ENCODE peak calls at places on chromosomes 16 and 17, in eight cellular contexts. W, I, V, O, E, S, C and H are unnamed samples.

GRCh38 chr16:57903656-57904055 is 67.3 kb downstream of the CNGB1 start:
- DNase-seq in S (no peak), E (no peak), C (no peak), W (no peak), V (no peak), O (no peak), I (no peak), H (no peak)

GRCh38 chr16:79639576-79640311 is 39.2 kb upstream of the MAF start:
- DNase-seq in W (no peak), E (no peak), C (no peak), I (no peak), O (peak), S (no peak), V (no peak), H (no peak)

GRCh38 chr17:74566132-74566753 is 1.1 kb downstream of the CD300H start:
- DNase-seq in V (no peak), W (no peak), S (no peak), C (no peak), I (peak), E (peak), O (peak), H (peak)

GRCh38 chr17:12666718-12667117 is 1.0 kb downstream of the MYOCD start:
- DNase-seq in O (no peak), V (no peak), S (no peak), W (no peak), I (no peak), E (no peak), C (no peak), H (no peak)

GRCh38 chr16:1691956-1692355 is 13.9 kb downstream of the JPT2 start:
- DNase-seq in C (no peak), S (no peak), E (no peak), I (no peak), V (peak), W (no peak), O (no peak), H (no peak)

GRCh38 chr16:89193021-89193575 is 7.2 kb downstream of the SLC22A31 start:
- DNase-seq in I (peak), W (peak), O (peak), C (no peak), E (peak), S (no peak), V (peak), H (peak)

GRCh38 chr16:19488213-19488640 is 33.7 kb downstream of the GDE1 start:
- DNase-seq in E (no peak), V (no peak), I (no peak), C (no peak), O (no peak), S (no peak), W (no peak), H (no peak)

GRCh38 chr17:5042152-5043022 is 7.2 kb upstream of the SLC52A1 start:
- DNase-seq in E (no peak), V (no peak), I (no peak), S (no peak), C (no peak), W (no peak), O (no peak), H (no peak)

GRCh38 chr17:2395258-2396170 is 5.3 kb downstream of the MNT start:
- DNase-seq in E (peak), I (peak), S (peak), W (no peak), V (peak), C (no peak), O (no peak), H (no peak)

GRCh38 chr17:19412984-19413383 is 2.0 kb downstream of the RNF112 start:
- DNase-seq in O (no peak), C (no peak), S (no peak), E (no peak), W (no peak), V (no peak), I (no peak), H (no peak)

DNA sequence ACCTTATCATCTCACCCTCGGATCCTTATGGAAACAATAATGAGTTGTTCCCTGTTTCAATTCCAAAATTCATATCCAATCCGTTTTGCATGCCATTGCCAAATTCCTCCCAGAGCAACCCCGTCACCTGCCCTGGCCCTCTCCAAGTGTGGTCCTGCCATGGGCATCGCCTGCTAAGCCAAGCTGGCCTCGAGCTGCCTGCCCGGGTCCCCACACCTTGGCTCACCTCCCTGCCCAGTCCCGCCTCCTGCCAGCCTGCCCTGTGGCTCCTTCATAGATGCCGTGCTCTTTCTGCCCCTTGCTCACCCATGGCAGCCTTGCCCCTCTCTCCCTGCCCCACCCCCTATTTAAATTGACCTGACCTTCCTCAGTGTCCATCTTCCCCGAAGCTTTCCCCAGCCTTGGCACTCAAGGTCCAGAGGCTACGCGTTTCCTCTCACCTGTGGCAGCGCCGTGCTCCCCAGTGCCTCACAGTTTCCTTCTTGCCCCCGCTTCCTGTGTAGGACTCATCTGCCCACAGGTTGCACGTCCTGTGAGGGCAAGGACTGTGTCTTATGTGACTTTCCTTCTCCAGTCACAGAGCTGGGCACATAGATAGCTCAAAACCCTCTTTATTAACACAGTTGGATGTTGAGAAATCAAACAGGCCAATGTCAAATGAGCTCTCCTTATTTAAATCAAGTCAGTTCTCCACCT is 12.7 kb downstream of the MAPT start:
- DNase-seq in C (no peak), E (no peak), I (no peak), S (no peak), W (no peak), V (no peak), O (no peak), H (no peak)
- TF ChIP-seq CTCF in C (no peak), E (no peak), I (no peak), S (no peak), W (no peak), V (no peak), O (no peak), H (no peak)

GRCh38 chr17:45436161-45436560 is 3.5 kb upstream of the ARHGAP27 start:
- DNase-seq in O (no peak), V (no peak), E (no peak), C (no peak), S (no peak), I (no peak), W (no peak), H (no peak)
- TF ChIP-seq CTCF in O (no peak), V (no peak), E (no peak), C (no peak), S (no peak), I (no peak), W (no peak), H (no peak)

DNA sequence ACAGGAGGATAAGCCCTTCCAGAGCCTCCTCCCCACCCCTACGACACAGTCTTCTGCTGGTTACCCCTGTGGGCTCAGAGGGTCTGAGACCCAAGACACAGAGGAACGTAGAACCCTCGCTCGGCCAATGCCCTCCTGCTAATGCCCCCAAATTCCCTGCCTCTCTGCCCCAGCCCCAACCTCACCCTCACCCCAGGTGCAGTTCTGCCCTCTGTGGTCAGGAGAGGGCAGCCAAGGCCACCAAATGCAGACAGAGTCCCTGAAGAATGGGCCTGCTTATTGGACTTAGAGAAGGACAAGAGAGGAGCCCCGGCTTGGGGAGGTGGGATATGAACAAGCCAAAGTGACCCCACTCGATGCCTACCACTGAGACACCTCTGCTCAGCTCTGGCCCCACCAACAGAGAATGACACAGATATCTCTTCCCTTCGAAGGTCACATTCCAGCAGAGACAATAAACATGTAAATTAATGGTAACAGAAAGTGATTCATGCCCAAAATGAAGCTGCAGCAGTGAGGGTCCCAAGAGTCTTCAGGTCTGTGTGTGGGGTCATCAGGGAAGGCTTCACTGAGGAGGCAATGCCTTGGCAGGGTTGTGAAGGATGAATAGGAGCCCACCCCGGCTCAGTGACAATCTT is 80.9 kb upstream of the CCL1 start:
- DNase-seq in C (no peak), I (peak), V (no peak), S (no peak), O (peak), E (peak), W (peak), H (peak)
- TF ChIP-seq CTCF in C (no peak), I (no peak), V (peak), S (no peak), O (peak), E (peak), W (peak), H (peak)

GRCh38 chr17:44608732-44609435 is 47.4 kb upstream of the MEIOC start:
- DNase-seq in C (no peak), I (no peak), E (no peak), V (no peak), S (no peak), O (no peak), W (no peak), H (no peak)
- TF ChIP-seq CTCF in C (no peak), I (no peak), E (no peak), V (no peak), S (no peak), O (no peak), W (no peak), H (no peak)

GRCh38 chr16:88087517-88087877 is 136.3 kb downstream of the BANP start:
- DNase-seq in E (no peak), O (no peak), C (no peak), I (no peak), S (no peak), V (no peak), W (no peak), H (peak)
- TF ChIP-seq CTCF in E (no peak), O (no peak), C (no peak), I (no peak), S (no peak), V (no peak), W (no peak), H (no peak)

GRCh38 chr17:42163113-42163512 is 8.3 kb upstream of the RAB5C start:
- DNase-seq in S (no peak), O (no peak), I (no peak), V (no peak), C (no peak), W (no peak), E (peak), H (peak)
- TF ChIP-seq CTCF in S (no peak), O (peak), I (peak), V (peak), C (no peak), W (peak), E (peak), H (peak)

GRCh38 chr16:85454171-85454883 is 158.8 kb upstream of the GSE1 start:
- DNase-seq in W (no peak), S (no peak), E (no peak), V (no peak), I (no peak), C (no peak), O (no peak), H (no peak)
- TF ChIP-seq CTCF in W (no peak), S (no peak), E (no peak), V (no peak), I (no peak), C (no peak), O (no peak), H (no peak)

GRCh38 chr17:57404073-57404472 is 147.8 kb downstream of the MSI2 start:
- DNase-seq in V (no peak), O (no peak), I (no peak), W (no peak), E (no peak), C (no peak), S (no peak), H (peak)
- TF ChIP-seq CTCF in V (no peak), O (peak), I (no peak), W (no peak), E (peak), C (no peak), S (no peak), H (peak)

GRCh38 chr16:67111951-67112444 is 2.3 kb downstream of the PHAF1 start:
- DNase-seq in I (no peak), C (no peak), V (no peak), S (peak), E (no peak), W (no peak), O (no peak), H (no peak)

GRCh38 chr16:67108489-67108888 is 1.3 kb upstream of the PHAF1 start:
- DNase-seq in O (no peak), S (peak), I (no peak), V (no peak), W (no peak), C (no peak), E (no peak), H (no peak)

GRCh38 chr16:67108931-67109406 is 772 bp upstream of the PHAF1 start:
- DNase-seq in O (no peak), I (no peak), S (no peak), E (no peak), V (no peak), C (no peak), W (no peak), H (no peak)

GRCh38 chr16:67109407-67110135 is at the start of gene PHAF1:
- DNase-seq in E (peak), C (peak), W (peak), O (peak), S (peak), I (peak), V (peak), H (peak)

GRCh38 chr16:67110136-67110847 is 551 bp downstream of the PHAF1 start:
- DNase-seq in O (no peak), V (no peak), C (no peak), E (no peak), I (peak), W (no peak), S (peak), H (no peak)
- TF ChIP-seq CTCF in O (no peak), V (no peak), C (no peak), E (no peak), I (no peak), W (no peak), S (no peak), H (no peak)

GRCh38 chr16:76459111-76459510 is 181.9 kb downstream of the CNTNAP4 start:
- DNase-seq in S (no peak), I (no peak), V (no peak), C (no peak), O (no peak), W (no peak), E (no peak), H (no peak)
- TF ChIP-seq CTCF in S (no peak), I (no peak), V (no peak), C (no peak), O (no peak), W (no peak), E (no peak), H (no peak)